ENCODE peak calls at places on chromosomes 13 and 19, in seven cellular contexts. One of them, this sample, is unnamed.

GRCh38 chr13:102399791-102400618 is 1.8 kb downstream of the FGF14 start:
- DNase-seq in A549: no peak
- DNase-seq in stomach: no peak
- DNase-seq in ovary: no peak
- DNase-seq in upper lobe of left lung: peak; percentile 84
- DNase-seq in transverse colon: peak; percentile 9
- DNase-seq in suprapubic skin: peak; percentile 64
- DNase-seq in this sample: no peak

GRCh38 chr19:58577581-58578429 is 4.7 kb upstream of the MZF1 start:
- DNase-seq in A549: no peak
- DNase-seq in stomach: no peak
- DNase-seq in ovary: peak; percentile 10
- DNase-seq in upper lobe of left lung: no peak
- DNase-seq in transverse colon: no peak
- DNase-seq in suprapubic skin: peak; percentile 50
- DNase-seq in this sample: no peak

GRCh38 chr13:101523154-101523669 is 70.7 kb downstream of the ITGBL1 start:
- DNase-seq in A549: no peak
- DNase-seq in stomach: no peak
- DNase-seq in ovary: no peak
- DNase-seq in upper lobe of left lung: no peak
- DNase-seq in transverse colon: no peak
- DNase-seq in suprapubic skin: no peak
- DNase-seq in this sample: no peak

GRCh38 chr13:47555235-47555634 is 445.8 kb downstream of the SUCLA2 start:
- DNase-seq in A549: no peak
- DNase-seq in stomach: no peak
- DNase-seq in ovary: no peak
- DNase-seq in upper lobe of left lung: no peak
- DNase-seq in transverse colon: no peak
- DNase-seq in suprapubic skin: no peak
- DNase-seq in this sample: no peak

GRCh38 chr13:69704311-69704710 is 403.3 kb upstream of the ATXN8OS start:
- DNase-seq in A549: no peak
- DNase-seq in stomach: no peak
- DNase-seq in ovary: no peak
- DNase-seq in upper lobe of left lung: no peak
- DNase-seq in transverse colon: no peak
- DNase-seq in suprapubic skin: no peak
- DNase-seq in this sample: no peak

GRCh38 chr19:31979949-31980670 is 365.3 kb upstream of the ZNF507 start:
- DNase-seq in A549: no peak
- DNase-seq in stomach: no peak
- DNase-seq in ovary: no peak
- DNase-seq in upper lobe of left lung: no peak
- DNase-seq in transverse colon: no peak
- DNase-seq in suprapubic skin: peak; percentile 18
- DNase-seq in this sample: peak; percentile 80

GRCh38 chr13:32894589-32895001 is 121.6 kb upstream of the KL start:
- DNase-seq in A549: no peak
- DNase-seq in stomach: no peak
- DNase-seq in ovary: no peak
- DNase-seq in upper lobe of left lung: no peak
- DNase-seq in transverse colon: no peak
- DNase-seq in suprapubic skin: no peak
- DNase-seq in this sample: peak; percentile 37

GRCh38 chr19:20928371-20928770 is 5.3 kb downstream of the ZNF85 start:
- DNase-seq in A549: no peak
- DNase-seq in stomach: no peak
- DNase-seq in ovary: no peak
- DNase-seq in upper lobe of left lung: no peak
- DNase-seq in transverse colon: no peak
- DNase-seq in suprapubic skin: no peak
- DNase-seq in this sample: no peak

GRCh38 chr13:27708325-27708724 is 84.0 kb upstream of the GSX1 start:
- DNase-seq in A549: no peak
- DNase-seq in stomach: no peak
- DNase-seq in ovary: no peak
- DNase-seq in upper lobe of left lung: no peak
- DNase-seq in transverse colon: no peak
- DNase-seq in suprapubic skin: no peak
- DNase-seq in this sample: no peak

GRCh38 chr19:15177269-15178116 is 23.3 kb downstream of the NOTCH3 start:
- DNase-seq in A549: peak; percentile 78
- DNase-seq in stomach: peak; percentile 88
- DNase-seq in ovary: peak; percentile 58
- DNase-seq in upper lobe of left lung: peak; percentile 97
- DNase-seq in transverse colon: peak; percentile 83
- DNase-seq in suprapubic skin: no peak
- DNase-seq in this sample: no peak

GRCh38 chr19:50720181-50720920 is 749 bp upstream of the SHANK1 start:
- DNase-seq in A549: no peak
- DNase-seq in stomach: no peak
- DNase-seq in ovary: no peak
- DNase-seq in upper lobe of left lung: peak; percentile 77
- DNase-seq in transverse colon: no peak
- DNase-seq in suprapubic skin: no peak
- DNase-seq in this sample: no peak

GRCh38 chr13:79775830-79776229 is 294.9 kb downstream of the NDFIP2 start:
- DNase-seq in A549: peak; percentile 63
- DNase-seq in stomach: peak; percentile 29
- DNase-seq in ovary: no peak
- DNase-seq in upper lobe of left lung: no peak
- DNase-seq in transverse colon: peak; percentile 36
- DNase-seq in suprapubic skin: no peak
- DNase-seq in this sample: no peak

GRCh38 chr19:2551172-2551863 is 75.4 kb downstream of the GADD45B start:
- DNase-seq in A549: no peak
- DNase-seq in stomach: no peak
- DNase-seq in ovary: no peak
- DNase-seq in upper lobe of left lung: no peak
- DNase-seq in transverse colon: no peak
- DNase-seq in suprapubic skin: no peak
- DNase-seq in this sample: no peak

GRCh38 chr13:75454497-75454896 is 27.5 kb downstream of the TBC1D4 start:
- DNase-seq in A549: no peak
- DNase-seq in stomach: no peak
- DNase-seq in ovary: no peak
- DNase-seq in upper lobe of left lung: no peak
- DNase-seq in transverse colon: no peak
- DNase-seq in suprapubic skin: no peak
- DNase-seq in this sample: no peak

GRCh38 chr19:40519352-40520322 is 52.8 kb downstream of the SPTBN4 start:
- DNase-seq in A549: peak; percentile 90
- DNase-seq in stomach: peak; percentile 26
- DNase-seq in ovary: no peak
- DNase-seq in upper lobe of left lung: peak; percentile 92
- DNase-seq in transverse colon: no peak
- DNase-seq in suprapubic skin: no peak
- DNase-seq in this sample: no peak

GRCh38 chr19:6223461-6224307 is 56.1 kb downstream of the MLLT1 start:
- DNase-seq in A549: no peak
- DNase-seq in stomach: peak; percentile 88
- DNase-seq in ovary: no peak
- DNase-seq in upper lobe of left lung: peak; percentile 69
- DNase-seq in transverse colon: no peak
- DNase-seq in suprapubic skin: no peak
- DNase-seq in this sample: no peak

GRCh38 chr19:47093254-47093653 is 20.3 kb downstream of the ZC3H4 start:
- DNase-seq in A549: no peak
- DNase-seq in stomach: no peak
- DNase-seq in ovary: no peak
- DNase-seq in upper lobe of left lung: no peak
- DNase-seq in transverse colon: no peak
- DNase-seq in suprapubic skin: no peak
- DNase-seq in this sample: no peak

GRCh38 chr13:97659602-97660001 is 225.6 kb downstream of the RAP2A start:
- DNase-seq in A549: peak; percentile 1
- DNase-seq in stomach: no peak
- DNase-seq in ovary: no peak
- DNase-seq in upper lobe of left lung: no peak
- DNase-seq in transverse colon: no peak
- DNase-seq in suprapubic skin: no peak
- DNase-seq in this sample: no peak
- TF ChIP-seq CTCF in A549: no peak
- TF ChIP-seq CTCF in stomach: no peak
- TF ChIP-seq CTCF in ovary: no peak
- TF ChIP-seq CTCF in upper lobe of left lung: no peak
- TF ChIP-seq CTCF in transverse colon: no peak
- TF ChIP-seq CTCF in suprapubic skin: no peak
- TF ChIP-seq CTCF in this sample: peak; percentile 12

GRCh38 chr19:48203227-48203793 is 32.8 kb downstream of the ZSWIM9 start:
- DNase-seq in A549: peak; percentile 62
- DNase-seq in stomach: no peak
- DNase-seq in ovary: no peak
- DNase-seq in upper lobe of left lung: no peak
- DNase-seq in transverse colon: no peak
- DNase-seq in suprapubic skin: no peak
- DNase-seq in this sample: no peak

GRCh38 chr19:48203794-48204628 is 33.5 kb downstream of the ZSWIM9 start:
- DNase-seq in A549: peak; percentile 99
- DNase-seq in stomach: peak; percentile 95
- DNase-seq in ovary: peak; percentile 90
- DNase-seq in upper lobe of left lung: peak; percentile 91
- DNase-seq in transverse colon: peak; percentile 94
- DNase-seq in suprapubic skin: peak; percentile 95
- DNase-seq in this sample: peak; percentile 96

GRCh38 chr19:48210005-48210404 is 39.5 kb downstream of the ZSWIM9 start:
- DNase-seq in A549: no peak
- DNase-seq in stomach: no peak
- DNase-seq in ovary: no peak
- DNase-seq in upper lobe of left lung: no peak
- DNase-seq in transverse colon: no peak
- DNase-seq in suprapubic skin: no peak
- DNase-seq in this sample: no peak

DNA sequence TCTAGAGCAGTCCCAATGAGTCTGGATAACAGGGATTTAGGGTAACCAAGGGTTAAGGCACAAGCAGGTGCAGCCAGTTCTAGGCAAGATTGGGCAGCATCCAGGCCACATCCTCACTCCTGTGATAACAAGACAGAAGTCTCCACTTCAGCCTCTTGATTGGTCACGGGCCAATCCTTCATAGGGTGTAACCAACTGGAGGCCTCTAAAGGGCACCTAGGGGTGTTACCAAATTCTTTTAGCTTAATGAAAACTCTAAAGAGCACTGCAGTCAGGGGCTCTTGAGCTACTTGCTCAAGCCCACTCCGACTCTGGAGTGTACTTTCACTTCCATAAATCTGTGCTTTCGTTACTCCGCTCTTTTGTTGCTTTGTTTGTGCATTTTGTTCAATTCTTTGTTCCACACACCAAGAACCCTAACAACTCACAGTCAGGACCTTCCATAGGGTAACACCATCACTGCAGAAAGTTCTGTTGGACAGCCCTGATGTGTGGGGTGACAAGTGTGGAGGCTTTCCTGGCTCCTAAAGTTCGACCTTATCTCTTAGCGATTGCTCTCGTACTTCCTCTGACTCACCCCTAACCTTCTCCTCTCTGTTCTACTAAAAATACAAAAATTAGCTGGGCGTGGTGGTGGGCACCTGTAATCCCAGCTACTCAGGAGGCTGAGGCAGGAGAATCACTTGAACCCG is 36.1 kb downstream of the ZSWIM9 start:
- DNase-seq in A549: no peak
- DNase-seq in stomach: peak; percentile 54
- DNase-seq in ovary: no peak
- DNase-seq in upper lobe of left lung: no peak
- DNase-seq in transverse colon: no peak
- DNase-seq in suprapubic skin: no peak
- DNase-seq in this sample: no peak
- H3K27ac ChIP-seq in A549: no peak overlapping the region
- H3K27ac ChIP-seq in stomach: no peak overlapping the region
- H3K27ac ChIP-seq in ovary: no peak overlapping the region
- H3K27ac ChIP-seq in upper lobe of left lung: peak overlapping the region; percentile 28
- H3K27ac ChIP-seq in transverse colon: no peak overlapping the region
- H3K27ac ChIP-seq in suprapubic skin: no peak overlapping the region
- H3K27ac ChIP-seq in this sample: no peak overlapping the region

DNA sequence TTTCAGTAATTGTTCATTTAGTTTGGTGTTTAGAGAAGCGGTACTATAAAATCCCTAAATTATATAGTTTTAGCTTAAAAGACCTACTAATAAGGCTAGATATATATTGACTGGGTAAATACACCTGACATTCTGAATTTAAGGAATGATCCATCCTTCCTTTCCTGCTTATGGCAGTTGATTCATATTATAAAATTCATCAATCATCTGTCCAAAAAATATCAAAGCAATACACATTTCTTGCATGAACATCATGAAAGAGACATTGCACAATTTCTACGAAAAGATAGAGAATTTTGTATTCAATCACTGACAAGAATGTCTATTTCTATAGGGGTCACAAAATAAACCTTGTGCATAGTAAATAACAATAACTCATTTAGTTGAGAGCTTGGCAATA is 514.9 kb downstream of the SLITRK6 start:
- DNase-seq in A549: no peak
- DNase-seq in stomach: no peak
- DNase-seq in ovary: no peak
- DNase-seq in upper lobe of left lung: no peak
- DNase-seq in transverse colon: no peak
- DNase-seq in suprapubic skin: no peak
- DNase-seq in this sample: no peak
- TF ChIP-seq EP300 in A549: no peak
- TF ChIP-seq EP300 in stomach: no peak
- TF ChIP-seq EP300 in ovary: no peak
- TF ChIP-seq EP300 in upper lobe of left lung: no peak
- TF ChIP-seq EP300 in transverse colon: no peak
- TF ChIP-seq EP300 in suprapubic skin: no peak
- TF ChIP-seq EP300 in this sample: no peak

GRCh38 chr13:71244181-71244580 is 622.8 kb downstream of the DACH1 start:
- DNase-seq in A549: no peak
- DNase-seq in stomach: no peak
- DNase-seq in ovary: no peak
- DNase-seq in upper lobe of left lung: no peak
- DNase-seq in transverse colon: no peak
- DNase-seq in suprapubic skin: no peak
- DNase-seq in this sample: no peak

GRCh38 chr13:71242191-71242590 is 624.8 kb downstream of the DACH1 start:
- DNase-seq in A549: no peak
- DNase-seq in stomach: no peak
- DNase-seq in ovary: no peak
- DNase-seq in upper lobe of left lung: no peak
- DNase-seq in transverse colon: no peak
- DNase-seq in suprapubic skin: no peak
- DNase-seq in this sample: no peak

GRCh38 chr13:71237332-71237731 is 629.7 kb downstream of the DACH1 start:
- DNase-seq in A549: no peak
- DNase-seq in stomach: no peak
- DNase-seq in ovary: no peak
- DNase-seq in upper lobe of left lung: no peak
- DNase-seq in transverse colon: no peak
- DNase-seq in suprapubic skin: no peak
- DNase-seq in this sample: no peak

DNA sequence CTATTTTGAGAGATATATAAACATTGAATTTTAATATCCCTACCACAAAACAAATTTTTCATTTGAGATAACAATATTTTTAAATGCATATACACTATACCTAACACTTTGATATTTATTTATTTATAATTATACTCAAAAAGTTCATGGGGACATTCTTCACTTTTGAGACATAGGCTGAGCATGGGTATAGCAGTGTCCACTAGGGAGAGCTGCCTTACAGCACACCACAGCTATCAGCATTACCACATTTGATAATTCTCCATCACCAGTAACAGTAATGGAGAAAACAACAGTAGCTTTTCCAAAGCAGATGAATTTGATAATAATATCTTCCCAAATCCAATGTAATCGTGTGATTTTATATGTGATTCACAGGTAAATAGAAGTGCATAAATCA is 626.1 kb downstream of the DACH1 start:
- DNase-seq in A549: no peak
- DNase-seq in stomach: no peak
- DNase-seq in ovary: no peak
- DNase-seq in upper lobe of left lung: no peak
- DNase-seq in transverse colon: no peak
- DNase-seq in suprapubic skin: no peak
- DNase-seq in this sample: no peak
- TF ChIP-seq CTCF in A549: no peak
- TF ChIP-seq CTCF in stomach: no peak
- TF ChIP-seq CTCF in ovary: no peak
- TF ChIP-seq CTCF in upper lobe of left lung: peak; percentile 21
- TF ChIP-seq CTCF in transverse colon: peak; percentile 26
- TF ChIP-seq CTCF in suprapubic skin: no peak
- TF ChIP-seq CTCF in this sample: no peak

This sample was measured in esophagus muscularis mucosa.